ENCODE peak calls at places on chromosome 15, in six cellular contexts. I is uterus, N is WTC11, Q is ovary, W is fibroblast of lung, A is IMR-90. B is an unnamed sample.

GRCh38 chr15:75163150-75163564 is 38.5 kb upstream of the C15orf39 start:
- DNase-seq in I (no peak), N (no peak), Q (no peak), W (no peak), A (no peak), B (no peak)

GRCh38 chr15:83109532-83109931 is 2.1 kb downstream of the TM6SF1 start:
- DNase-seq in I (no peak), N (no peak), Q (no peak), W (no peak), A (no peak), B (no peak)

GRCh38 chr15:87228460-87228859 is 1028.1 kb downstream of the NTRK3 start:
- DNase-seq in I (no peak), N (no peak), Q (no peak), W (no peak), A (no peak), B (no peak)

GRCh38 chr15:69132935-69133861 is 27.2 kb upstream of the GLCE start:
- DNase-seq in I (no peak), N (no peak), Q (no peak), W (no peak), A (no peak), B (no peak)

GRCh38 chr15:31275331-31276262 is 51.0 kb upstream of the KLF13 start:
- DNase-seq in I (no peak), N (peak; percentile 2), Q (peak; percentile 19), W (no peak), A (no peak), B (no peak)

GRCh38 chr15:80436511-80437307 is 32.5 kb downstream of the ARNT2 start:
- DNase-seq in I (no peak), N (no peak), Q (no peak), W (peak; percentile 82), A (peak; percentile 82), B (no peak)

GRCh38 chr15:96043586-96044171 is 286.8 kb upstream of the NR2F2 start:
- DNase-seq in I (no peak), N (no peak), Q (no peak), W (no peak), A (no peak), B (no peak)

GRCh38 chr15:74468341-74469032 is 7.5 kb upstream of the UBL7 start:
- DNase-seq in I (no peak), N (no peak), Q (no peak), W (no peak), A (no peak), B (no peak)

GRCh38 chr15:50058231-50058630 is 60.8 kb downstream of the ATP8B4 start:
- DNase-seq in I (no peak), N (no peak), Q (no peak), W (peak; percentile 62), A (peak; percentile 63), B (no peak)

GRCh38 chr15:75713338-75713895 is 769 bp upstream of the CSPG4 start:
- DNase-seq in I (peak; percentile 65), N (peak; percentile 40), Q (peak; percentile 74), W (peak; percentile 43), A (peak; percentile 49), B (no peak)

GRCh38 chr15:78097667-78098066 is 5.3 kb downstream of the SH2D7 start:
- DNase-seq in I (no peak), N (no peak), Q (no peak), W (no peak), A (no peak), B (no peak)

GRCh38 chr15:38354321-38354929 is 99.5 kb upstream of the FAM98B start:
- DNase-seq in I (peak; percentile 48), N (peak; percentile 58), Q (peak; percentile 47), W (peak; percentile 54), A (peak; percentile 75), B (no peak)

GRCh38 chr15:66706225-66706732 is 4.2 kb downstream of the SMAD6 start:
- DNase-seq in I (no peak), N (peak; percentile 42), Q (peak; percentile 54), W (peak; percentile 36), A (peak; percentile 35), B (no peak)
- TF ChIP-seq CTCF in I (no peak), N (peak; percentile 36), Q (no peak), W (peak; percentile 51), A (peak; percentile 53), B (peak; percentile 61)

GRCh38 chr15:42693496-42693895 is 43.4 kb downstream of the CDAN1 start:
- DNase-seq in I (no peak), N (no peak), Q (no peak), W (no peak), A (no peak), B (peak; percentile 27)

GRCh38 chr15:42693942-42694341 is 43.0 kb downstream of the CDAN1 start:
- DNase-seq in I (no peak), N (no peak), Q (no peak), W (no peak), A (no peak), B (peak; percentile 52)

GRCh38 chr15:42691770-42692169 is 45.2 kb downstream of the CDAN1 start:
- DNase-seq in I (no peak), N (no peak), Q (no peak), W (no peak), A (no peak), B (no peak)

GRCh38 chr15:42692536-42692935 is 44.4 kb downstream of the CDAN1 start:
- DNase-seq in I (no peak), N (no peak), Q (no peak), W (no peak), A (no peak), B (no peak)

DNA sequence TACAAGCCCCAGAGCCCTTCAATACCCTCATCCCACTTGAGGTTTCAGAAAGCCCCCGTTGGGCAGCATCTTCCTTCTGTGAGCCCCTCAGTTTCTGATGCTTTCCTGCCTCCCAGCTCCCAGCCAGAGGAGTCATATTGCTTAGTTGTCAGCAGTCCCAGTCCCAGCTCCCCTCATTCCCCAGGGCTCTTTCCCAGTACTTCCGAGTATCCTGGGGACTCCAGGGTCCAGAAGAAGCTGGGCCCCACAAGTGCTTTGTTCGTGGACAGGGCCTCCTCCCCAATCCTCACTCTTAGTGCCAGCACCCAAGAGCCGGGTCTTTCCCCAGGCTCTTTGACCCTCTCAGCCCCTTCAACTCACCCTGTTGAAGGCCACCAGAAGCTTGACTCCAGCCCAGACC is 43.9 kb downstream of the CDAN1 start:
- DNase-seq in I (no peak), N (no peak), Q (no peak), W (no peak), A (no peak), B (peak; percentile 20)
- TF ChIP-seq CTCF in I (no peak), N (no peak), Q (no peak), W (no peak), A (no peak), B (no peak)

GRCh38 chr15:101664303-101664913 is 12.2 kb upstream of the TM2D3 start:
- DNase-seq in I (no peak), N (no peak), Q (no peak), W (no peak), A (no peak), B (no peak)
- TF ChIP-seq CTCF in I (no peak), N (no peak), Q (no peak), W (no peak), A (peak; percentile 9), B (peak; percentile 60)

GRCh38 chr15:85760531-85761371 is 34.0 kb downstream of the KLHL25 start:
- DNase-seq in I (no peak), N (no peak), Q (no peak), W (no peak), A (no peak), B (no peak)
- TF ChIP-seq CTCF in I (no peak), N (no peak), Q (no peak), W (no peak), A (peak; percentile 0), B (no peak)

DNA sequence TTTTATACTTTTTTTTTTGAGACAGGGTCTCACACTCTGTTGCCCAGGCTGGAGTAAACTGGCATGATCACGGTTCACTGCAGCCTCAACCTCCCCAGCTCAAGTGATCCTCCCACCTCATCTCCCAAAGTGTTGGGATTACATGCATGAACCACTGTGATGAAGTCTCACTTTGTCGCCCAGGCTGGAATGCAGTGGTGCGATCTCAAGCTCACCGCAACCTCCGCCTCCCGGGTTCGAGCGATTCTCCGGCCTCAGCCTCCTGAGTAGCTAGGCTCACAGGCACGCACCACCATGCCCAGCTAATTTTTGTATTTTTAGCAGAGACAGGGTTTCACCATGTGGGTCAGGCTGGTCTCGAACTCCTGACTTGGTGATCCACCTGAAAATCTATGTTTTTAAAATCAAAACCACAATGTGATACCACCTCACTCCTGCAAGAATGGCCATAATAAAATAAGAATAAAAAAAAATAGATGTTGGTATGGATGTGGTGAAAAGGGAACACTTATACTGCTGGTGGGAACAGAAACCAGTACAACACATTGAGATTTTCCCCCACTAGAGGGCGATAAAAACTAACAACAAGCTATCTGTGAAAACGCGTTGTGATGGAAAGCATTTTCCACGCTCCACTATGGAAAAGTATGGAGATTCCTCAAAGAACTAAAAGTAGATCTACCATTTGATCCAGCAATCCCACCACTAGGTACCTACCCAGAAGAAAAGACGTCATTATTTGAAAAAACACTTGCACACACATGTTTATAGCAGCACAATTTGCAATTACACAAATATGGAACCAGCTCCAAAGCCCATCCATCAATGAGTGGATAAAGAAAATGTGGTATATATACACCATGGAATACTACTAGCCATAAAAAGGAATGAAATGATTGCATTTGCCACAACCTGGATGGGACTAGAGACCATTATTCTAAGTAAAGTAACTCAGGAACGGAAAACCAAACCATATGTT is 26.8 kb upstream of the OCA2 start:
- DNase-seq in I (no peak), N (no peak), Q (no peak), W (peak; percentile 42), A (peak; percentile 64), B (no peak)
- TF ChIP-seq CTCF in I (peak; percentile 45), N (peak; percentile 45), Q (peak; percentile 31), W (peak; percentile 33), A (peak; percentile 54), B (peak; percentile 79)

GRCh38 chr15:89495638-89496145 is 691 bp downstream of the RHCG start:
- DNase-seq in I (no peak), N (no peak), Q (no peak), W (no peak), A (no peak), B (no peak)

GRCh38 chr15:89496155-89497098 is at the start of gene RHCG:
- DNase-seq in I (no peak), N (peak; percentile 84), Q (no peak), W (peak; percentile 36), A (peak; percentile 24), B (no peak)

GRCh38 chr15:89492934-89493631 is 3.3 kb downstream of the RHCG start:
- DNase-seq in I (no peak), N (no peak), Q (no peak), W (no peak), A (no peak), B (no peak)

GRCh38 chr15:89494006-89494405 is 2.4 kb downstream of the RHCG start:
- DNase-seq in I (no peak), N (no peak), Q (no peak), W (no peak), A (no peak), B (no peak)

GRCh38 chr15:89494941-89495637 is 1.3 kb downstream of the RHCG start:
- DNase-seq in I (no peak), N (peak; percentile 66), Q (no peak), W (no peak), A (no peak), B (no peak)
- TF ChIP-seq CTCF in I (no peak), N (peak; percentile 75), Q (no peak), W (peak; percentile 25), A (peak; percentile 39), B (peak; percentile 74)

GRCh38 chr15:33226559-33227181 is 32.2 kb upstream of the FMN1 start:
- DNase-seq in I (no peak), N (peak; percentile 25), Q (no peak), W (peak; percentile 45), A (no peak), B (no peak)
- TF ChIP-seq CTCF in I (no peak), N (peak; percentile 13), Q (no peak), W (peak; percentile 24), A (no peak), B (peak; percentile 57)

GRCh38 chr15:92942706-92943105 is 42.6 kb downstream of the CHD2 start:
- DNase-seq in I (no peak), N (no peak), Q (no peak), W (no peak), A (no peak), B (no peak)
- TF ChIP-seq CTCF in I (no peak), N (no peak), Q (no peak), W (no peak), A (no peak), B (peak; percentile 44)

B was measured in type B pancreatic cell.